ENCODE peak calls at places on chromosome 21, in four cellular contexts. L, N, T and M are unnamed samples.

GRCh38 chr21:14078746-14079375 is 131.9 kb downstream of the LIPI start:
- DNase-seq in L (no peak), N (no peak), T (no peak), M (no peak)

GRCh38 chr21:29187939-29188338 is 57.5 kb downstream of the MAP3K7CL start:
- DNase-seq in L (no peak), N (no peak), T (no peak), M (no peak)

GRCh38 chr21:35649186-35649585 is 411.1 kb downstream of the SETD4 start:
- DNase-seq in N (no peak), T (no peak), L (peak; percentile 23), M (no peak)

GRCh38 chr21:16134134-16134533 is 404.4 kb downstream of the USP25 start:
- DNase-seq in N (no peak), T (no peak), L (no peak), M (no peak)

GRCh38 chr21:24514081-24514733 is 1093.1 kb downstream of the MRPL39 start:
- DNase-seq in T (no peak), L (no peak), N (no peak), M (no peak)

GRCh38 chr21:14711287-14711686 is 165.2 kb upstream of the SAMSN1 start:
- DNase-seq in N (no peak), L (no peak), T (no peak), M (no peak)

GRCh38 chr21:15560383-15561056 is 169.3 kb upstream of the USP25 start:
- DNase-seq in N (no peak), T (no peak), L (no peak), M (no peak)

GRCh38 chr21:25402134-25402957 is 204.9 kb downstream of the MRPL39 start:
- DNase-seq in T (no peak), L (no peak), N (no peak), M (no peak)

GRCh38 chr21:28018741-28019669 is 973.7 kb downstream of the LTN1 start:
- DNase-seq in L (no peak), T (no peak), N (no peak), M (peak; percentile 67)

GRCh38 chr21:34243562-34243961 is 120.2 kb upstream of the KCNE2 start:
- DNase-seq in N (no peak), T (no peak), L (peak; percentile 61), M (no peak)

GRCh38 chr21:17688912-17689874 is 76.5 kb upstream of the BTG3 start:
- DNase-seq in L (peak; percentile 67), T (no peak), N (peak; percentile 17), M (peak; percentile 38)

GRCh38 chr21:28885853-28886177 is 106.9 kb downstream of the LTN1 start:
- DNase-seq in L (no peak), N (no peak), T (no peak), M (no peak)

GRCh38 chr21:17436626-17437111 is 76.2 kb upstream of the CXADR start:
- DNase-seq in N (no peak), L (peak; percentile 67), T (no peak), M (no peak)

GRCh38 chr21:29423051-29423450 is 124.3 kb downstream of the BACH1 start:
- DNase-seq in N (no peak), T (no peak), L (no peak), M (no peak)

GRCh38 chr21:36747815-36748381 is 49.0 kb downstream of the SIM2 start:
- DNase-seq in L (peak; percentile 71), N (no peak), T (no peak), M (no peak)

GRCh38 chr21:29332461-29333354 is 34.0 kb downstream of the BACH1 start:
- DNase-seq in N (no peak), T (no peak), L (no peak), M (no peak)

GRCh38 chr21:34858559-34858958 is 189.8 kb downstream of the CLIC6 start:
- DNase-seq in N (no peak), L (no peak), T (no peak), M (no peak)

GRCh38 chr21:28927122-28927521 is 65.6 kb downstream of the LTN1 start:
- DNase-seq in T (no peak), N (no peak), L (no peak), M (no peak)

GRCh38 chr21:15023782-15024181 is 41.0 kb downstream of the NRIP1 start:
- DNase-seq in T (no peak), L (no peak), N (no peak), M (no peak)

GRCh38 chr21:15164678-15165303 is 100.0 kb upstream of the NRIP1 start:
- DNase-seq in L (no peak), N (no peak), T (no peak), M (no peak)

GRCh38 chr21:29130234-29130993 is at the start of gene MAP3K7CL:
- DNase-seq in T (peak; percentile 82), N (no peak), L (peak; percentile 45), M (no peak)

GRCh38 chr21:29645666-29646553 is 293.9 kb downstream of the GRIK1 start:
- DNase-seq in N (no peak), T (no peak), L (no peak), M (no peak)

GRCh38 chr21:37675202-37675801 is 241.0 kb downstream of the KCNJ6 start:
- DNase-seq in T (no peak), L (peak; percentile 73), N (peak; percentile 33), M (peak; percentile 59)

GRCh38 chr21:36769051-36769867 is 70.3 kb downstream of the SIM2 start:
- DNase-seq in T (no peak), L (no peak), N (no peak), M (peak; percentile 26)

GRCh38 chr21:32477424-32477745 is 64.9 kb downstream of the EVA1C start:
- DNase-seq in T (no peak), L (no peak), N (no peak), M (no peak)

GRCh38 chr21:45421071-45421845 is 16.3 kb downstream of the COL18A1 start:
- DNase-seq in T (peak; percentile 79), L (no peak), N (no peak), M (no peak)

GRCh38 chr21:43825610-43825935 is 36.2 kb downstream of the RRP1 start:
- DNase-seq in T (no peak), N (no peak), L (no peak), M (no peak)

GRCh38 chr21:43826623-43826974 is 37.2 kb downstream of the RRP1 start:
- DNase-seq in L (no peak), N (no peak), T (no peak), M (no peak)

GRCh38 chr21:43825936-43826622 is 36.7 kb downstream of the RRP1 start:
- DNase-seq in L (peak; percentile 35), N (no peak), T (no peak), M (no peak)

GRCh38 chr21:43824250-43824882 is 35.0 kb downstream of the RRP1 start:
- DNase-seq in T (no peak), N (no peak), L (no peak), M (no peak)

DNA sequence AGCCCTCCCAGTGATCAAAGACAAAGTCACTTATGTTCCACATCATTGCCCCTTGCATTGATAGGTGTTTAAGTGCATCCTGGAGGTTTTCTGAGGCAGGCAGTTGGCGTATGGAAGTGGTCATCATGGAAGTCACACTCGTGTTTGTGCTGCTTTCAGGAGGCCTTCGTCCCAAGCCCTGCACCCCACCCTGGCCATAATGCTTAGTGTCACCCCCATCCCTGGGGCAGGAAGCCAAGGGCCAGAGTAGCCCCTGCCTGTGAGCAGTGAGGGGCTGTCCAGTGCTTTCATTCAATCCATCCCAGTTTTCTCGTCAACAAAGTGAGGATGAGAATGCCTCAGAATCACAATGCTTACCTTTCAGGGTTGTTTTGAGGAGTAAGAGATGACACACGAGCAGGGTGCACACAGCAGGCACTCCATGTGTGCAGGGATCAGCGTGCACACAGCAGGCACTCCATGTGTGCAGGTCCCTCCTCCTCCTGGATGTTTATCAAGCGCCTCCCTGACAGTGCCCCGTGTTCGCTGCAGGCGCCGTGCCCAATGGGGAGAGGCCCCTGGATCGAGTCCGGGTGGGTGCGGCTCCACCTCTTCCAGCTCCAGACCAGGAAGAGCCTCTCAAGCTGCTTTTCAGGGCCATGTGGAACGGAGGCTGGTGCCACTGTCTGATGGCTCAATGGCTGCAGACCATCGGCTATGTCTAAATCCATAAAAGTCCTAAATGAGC is 35.7 kb downstream of the RRP1 start:
- DNase-seq in N (no peak), L (no peak), T (no peak), M (no peak)
- H3K27ac ChIP-seq in N (no peak overlapping the region), L (no peak overlapping the region), T (no peak overlapping the region), M (no peak overlapping the region)

GRCh38 chr21:26801524-26801923 is 43.7 kb downstream of the ADAMTS1 start:
- DNase-seq in N (no peak), T (no peak), L (no peak), M (no peak)

GRCh38 chr21:26798856-26799751 is 46.1 kb downstream of the ADAMTS1 start:
- DNase-seq in L (no peak), T (no peak), N (no peak), M (no peak)

GRCh38 chr21:26797878-26798456 is 47.2 kb downstream of the ADAMTS1 start:
- DNase-seq in T (no peak), N (no peak), L (no peak), M (no peak)

GRCh38 chr21:26800001-26800400 is 45.2 kb downstream of the ADAMTS1 start:
- DNase-seq in N (no peak), T (peak; percentile 65), L (no peak), M (no peak)

GRCh38 chr21:26800455-26801454 is 44.5 kb downstream of the ADAMTS1 start:
- DNase-seq in L (no peak), T (peak; percentile 69), N (no peak), M (no peak)
- H3K27ac ChIP-seq in L (no peak overlapping the region), T (peak overlapping the region; percentile 84), N (no peak overlapping the region), M (no peak overlapping the region)

GRCh38 chr21:43289966-43290365 is 121.2 kb downstream of the CRYAA start:
- DNase-seq in L (no peak), T (no peak), N (no peak), M (no peak)

GRCh38 chr21:43286196-43286595 is 117.4 kb downstream of the CRYAA start:
- DNase-seq in N (no peak), L (no peak), T (no peak), M (no peak)

GRCh38 chr21:43287111-43287973 is 118.5 kb downstream of the CRYAA start:
- DNase-seq in N (no peak), L (no peak), T (no peak), M (no peak)

GRCh38 chr21:43289442-43289841 is 120.6 kb downstream of the CRYAA start:
- DNase-seq in L (no peak), T (no peak), N (no peak), M (no peak)

DNA sequence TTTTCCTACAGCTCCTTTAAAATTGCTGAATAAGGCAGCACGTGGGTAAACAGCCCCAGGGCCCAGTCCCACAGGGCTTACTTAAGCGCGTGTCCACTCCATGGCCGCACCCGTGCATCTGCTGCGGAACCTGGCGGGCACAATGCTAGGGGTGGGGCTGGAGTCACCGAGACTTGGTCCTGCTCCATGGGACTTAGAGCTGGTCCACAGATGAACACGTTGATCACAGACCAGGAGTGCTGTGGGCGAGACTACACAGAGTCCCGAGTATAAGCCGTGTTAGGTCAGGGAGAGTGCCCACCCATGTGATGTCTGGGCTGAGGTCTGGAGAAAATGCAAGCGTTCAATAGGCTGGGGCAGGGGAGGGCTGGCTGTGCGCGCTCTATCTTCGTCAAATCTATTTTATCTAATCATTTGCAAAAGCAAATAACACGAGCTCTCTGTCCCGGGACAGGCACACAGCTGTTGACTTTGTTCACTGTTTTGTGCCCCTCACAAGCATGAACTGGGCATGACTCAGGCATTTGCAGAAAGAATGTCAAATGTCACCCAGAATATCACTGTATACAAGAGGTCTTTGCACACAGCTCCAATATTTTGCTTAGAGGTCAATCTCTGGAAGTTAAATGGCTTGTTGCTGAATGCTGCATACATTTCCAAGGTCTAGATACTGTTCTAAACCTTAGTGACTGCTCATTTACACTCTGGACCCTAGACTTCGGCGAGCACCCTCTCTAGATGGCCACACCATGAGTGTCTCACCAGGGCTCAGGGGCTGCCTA is 119.4 kb downstream of the CRYAA start:
- DNase-seq in L (no peak), N (no peak), T (no peak), M (no peak)
- H3K27ac ChIP-seq in L (no peak overlapping the region), N (no peak overlapping the region), T (no peak overlapping the region), M (no peak overlapping the region)

GRCh38 chr21:42746593-42747266 is 93.3 kb downstream of the PDE9A start:
- DNase-seq in T (peak; percentile 69), N (peak; percentile 52), L (peak; percentile 8), M (no peak)
- H3K27ac ChIP-seq in T (no peak overlapping the region), N (peak overlapping the region; percentile 63), L (no peak overlapping the region), M (peak overlapping the region; percentile 72)

GRCh38 chr21:38810034-38810825 is 4.5 kb downstream of the ETS2 start:
- DNase-seq in T (no peak), N (no peak), L (no peak), M (no peak)
- H3K27ac ChIP-seq in T (peak overlapping the region; percentile 83), N (no peak overlapping the region), L (no peak overlapping the region), M (no peak overlapping the region)